ENCODE peak calls at places on chromosomes 6 and 20, in seven cellular contexts. One of them, this sample, is unnamed.

GRCh38 chr6:125314019-125314581 is 12.3 kb upstream of the HDDC2 start:
- DNase-seq in iPS-NIHi11: peak
- DNase-seq in NCI-H748 treated with DMSO at 0.1 percent for 48 hours: peak
- DNase-seq in activated naive CD4-positive, alpha-beta T cell treated with anti-CD3 and anti-CD28 coated beads, Interleukin-2, amount 50 U/mL, for 72 hours: peak
- DNase-seq in heart left ventricle: peak
- DNase-seq in stimulated activated naive B cell treated with anti-CD40 and anti-IgM and Interleukin-4, amounts not matched to agents 10 μg/mL and 1 μg/mL and 100 μg/mL, for 72 hours: peak
- DNase-seq in HEK293T: peak
- DNase-seq in this sample: peak

GRCh38 chr20:5796369-5797040 is 46.3 kb downstream of the SHLD1 start:
- DNase-seq in iPS-NIHi11: no peak
- DNase-seq in NCI-H748 treated with DMSO at 0.1 percent for 48 hours: no peak
- DNase-seq in activated naive CD4-positive, alpha-beta T cell treated with anti-CD3 and anti-CD28 coated beads, Interleukin-2, amount 50 U/mL, for 72 hours: no peak
- DNase-seq in heart left ventricle: no peak
- DNase-seq in stimulated activated naive B cell treated with anti-CD40 and anti-IgM and Interleukin-4, amounts not matched to agents 10 μg/mL and 1 μg/mL and 100 μg/mL, for 72 hours: no peak
- DNase-seq in HEK293T: no peak
- DNase-seq in this sample: no peak

GRCh38 chr6:112903361-112903760 is 556.2 kb downstream of the RFPL4B start:
- DNase-seq in iPS-NIHi11: no peak
- DNase-seq in NCI-H748 treated with DMSO at 0.1 percent for 48 hours: no peak
- DNase-seq in activated naive CD4-positive, alpha-beta T cell treated with anti-CD3 and anti-CD28 coated beads, Interleukin-2, amount 50 U/mL, for 72 hours: no peak
- DNase-seq in heart left ventricle: no peak
- DNase-seq in stimulated activated naive B cell treated with anti-CD40 and anti-IgM and Interleukin-4, amounts not matched to agents 10 μg/mL and 1 μg/mL and 100 μg/mL, for 72 hours: no peak
- DNase-seq in HEK293T: no peak
- DNase-seq in this sample: no peak

GRCh38 chr6:4607026-4607704 is 169.0 kb upstream of the CDYL start:
- DNase-seq in iPS-NIHi11: peak
- DNase-seq in NCI-H748 treated with DMSO at 0.1 percent for 48 hours: peak
- DNase-seq in activated naive CD4-positive, alpha-beta T cell treated with anti-CD3 and anti-CD28 coated beads, Interleukin-2, amount 50 U/mL, for 72 hours: no peak
- DNase-seq in heart left ventricle: no peak
- DNase-seq in stimulated activated naive B cell treated with anti-CD40 and anti-IgM and Interleukin-4, amounts not matched to agents 10 μg/mL and 1 μg/mL and 100 μg/mL, for 72 hours: no peak
- DNase-seq in HEK293T: no peak
- DNase-seq in this sample: peak

GRCh38 chr6:44338228-44339122 is 4.0 kb upstream of the SPATS1 start:
- DNase-seq in iPS-NIHi11: peak
- DNase-seq in NCI-H748 treated with DMSO at 0.1 percent for 48 hours: peak
- DNase-seq in activated naive CD4-positive, alpha-beta T cell treated with anti-CD3 and anti-CD28 coated beads, Interleukin-2, amount 50 U/mL, for 72 hours: peak
- DNase-seq in heart left ventricle: peak
- DNase-seq in stimulated activated naive B cell treated with anti-CD40 and anti-IgM and Interleukin-4, amounts not matched to agents 10 μg/mL and 1 μg/mL and 100 μg/mL, for 72 hours: peak
- DNase-seq in HEK293T: peak
- DNase-seq in this sample: peak

GRCh38 chr20:62320581-62321354 is 18.0 kb downstream of the ADRM1 start:
- DNase-seq in iPS-NIHi11: peak
- DNase-seq in NCI-H748 treated with DMSO at 0.1 percent for 48 hours: no peak
- DNase-seq in activated naive CD4-positive, alpha-beta T cell treated with anti-CD3 and anti-CD28 coated beads, Interleukin-2, amount 50 U/mL, for 72 hours: no peak
- DNase-seq in heart left ventricle: no peak
- DNase-seq in stimulated activated naive B cell treated with anti-CD40 and anti-IgM and Interleukin-4, amounts not matched to agents 10 μg/mL and 1 μg/mL and 100 μg/mL, for 72 hours: no peak
- DNase-seq in HEK293T: peak
- DNase-seq in this sample: no peak

GRCh38 chr20:34536798-34537394 is 20.7 kb downstream of the DYNLRB1 start:
- DNase-seq in iPS-NIHi11: peak
- DNase-seq in NCI-H748 treated with DMSO at 0.1 percent for 48 hours: no peak
- DNase-seq in activated naive CD4-positive, alpha-beta T cell treated with anti-CD3 and anti-CD28 coated beads, Interleukin-2, amount 50 U/mL, for 72 hours: peak
- DNase-seq in heart left ventricle: peak
- DNase-seq in stimulated activated naive B cell treated with anti-CD40 and anti-IgM and Interleukin-4, amounts not matched to agents 10 μg/mL and 1 μg/mL and 100 μg/mL, for 72 hours: no peak
- DNase-seq in HEK293T: peak
- DNase-seq in this sample: peak

GRCh38 chr6:105601541-105602174 is 198.8 kb upstream of the PREP start:
- DNase-seq in iPS-NIHi11: no peak
- DNase-seq in NCI-H748 treated with DMSO at 0.1 percent for 48 hours: no peak
- DNase-seq in activated naive CD4-positive, alpha-beta T cell treated with anti-CD3 and anti-CD28 coated beads, Interleukin-2, amount 50 U/mL, for 72 hours: no peak
- DNase-seq in heart left ventricle: peak
- DNase-seq in stimulated activated naive B cell treated with anti-CD40 and anti-IgM and Interleukin-4, amounts not matched to agents 10 μg/mL and 1 μg/mL and 100 μg/mL, for 72 hours: peak
- DNase-seq in HEK293T: no peak
- DNase-seq in this sample: peak

GRCh38 chr20:35828434-35828833 is 56.6 kb downstream of the PHF20 start:
- DNase-seq in iPS-NIHi11: no peak
- DNase-seq in NCI-H748 treated with DMSO at 0.1 percent for 48 hours: no peak
- DNase-seq in activated naive CD4-positive, alpha-beta T cell treated with anti-CD3 and anti-CD28 coated beads, Interleukin-2, amount 50 U/mL, for 72 hours: no peak
- DNase-seq in heart left ventricle: peak
- DNase-seq in stimulated activated naive B cell treated with anti-CD40 and anti-IgM and Interleukin-4, amounts not matched to agents 10 μg/mL and 1 μg/mL and 100 μg/mL, for 72 hours: no peak
- DNase-seq in HEK293T: no peak
- DNase-seq in this sample: peak

GRCh38 chr20:17651761-17652388 is 30.2 kb downstream of the RRBP1 start:
- DNase-seq in iPS-NIHi11: no peak
- DNase-seq in NCI-H748 treated with DMSO at 0.1 percent for 48 hours: no peak
- DNase-seq in activated naive CD4-positive, alpha-beta T cell treated with anti-CD3 and anti-CD28 coated beads, Interleukin-2, amount 50 U/mL, for 72 hours: no peak
- DNase-seq in heart left ventricle: no peak
- DNase-seq in stimulated activated naive B cell treated with anti-CD40 and anti-IgM and Interleukin-4, amounts not matched to agents 10 μg/mL and 1 μg/mL and 100 μg/mL, for 72 hours: no peak
- DNase-seq in HEK293T: no peak
- DNase-seq in this sample: no peak

GRCh38 chr20:35006009-35006408 is 50.3 kb downstream of the MYH7B start:
- DNase-seq in iPS-NIHi11: peak
- DNase-seq in NCI-H748 treated with DMSO at 0.1 percent for 48 hours: no peak
- DNase-seq in activated naive CD4-positive, alpha-beta T cell treated with anti-CD3 and anti-CD28 coated beads, Interleukin-2, amount 50 U/mL, for 72 hours: no peak
- DNase-seq in heart left ventricle: no peak
- DNase-seq in stimulated activated naive B cell treated with anti-CD40 and anti-IgM and Interleukin-4, amounts not matched to agents 10 μg/mL and 1 μg/mL and 100 μg/mL, for 72 hours: no peak
- DNase-seq in HEK293T: no peak
- DNase-seq in this sample: peak

GRCh38 chr20:20561841-20562240 is 150.6 kb downstream of the RALGAPA2 start:
- DNase-seq in iPS-NIHi11: no peak
- DNase-seq in NCI-H748 treated with DMSO at 0.1 percent for 48 hours: no peak
- DNase-seq in activated naive CD4-positive, alpha-beta T cell treated with anti-CD3 and anti-CD28 coated beads, Interleukin-2, amount 50 U/mL, for 72 hours: no peak
- DNase-seq in heart left ventricle: no peak
- DNase-seq in stimulated activated naive B cell treated with anti-CD40 and anti-IgM and Interleukin-4, amounts not matched to agents 10 μg/mL and 1 μg/mL and 100 μg/mL, for 72 hours: no peak
- DNase-seq in HEK293T: no peak
- DNase-seq in this sample: no peak

GRCh38 chr20:43349841-43350240 is 107.9 kb upstream of the SRSF6 start:
- DNase-seq in iPS-NIHi11: no peak
- DNase-seq in NCI-H748 treated with DMSO at 0.1 percent for 48 hours: no peak
- DNase-seq in activated naive CD4-positive, alpha-beta T cell treated with anti-CD3 and anti-CD28 coated beads, Interleukin-2, amount 50 U/mL, for 72 hours: no peak
- DNase-seq in heart left ventricle: no peak
- DNase-seq in stimulated activated naive B cell treated with anti-CD40 and anti-IgM and Interleukin-4, amounts not matched to agents 10 μg/mL and 1 μg/mL and 100 μg/mL, for 72 hours: no peak
- DNase-seq in HEK293T: no peak
- DNase-seq in this sample: no peak

GRCh38 chr6:97133071-97133470 is 149.9 kb downstream of the MMS22L start:
- DNase-seq in iPS-NIHi11: no peak
- DNase-seq in NCI-H748 treated with DMSO at 0.1 percent for 48 hours: no peak
- DNase-seq in activated naive CD4-positive, alpha-beta T cell treated with anti-CD3 and anti-CD28 coated beads, Interleukin-2, amount 50 U/mL, for 72 hours: no peak
- DNase-seq in heart left ventricle: no peak
- DNase-seq in stimulated activated naive B cell treated with anti-CD40 and anti-IgM and Interleukin-4, amounts not matched to agents 10 μg/mL and 1 μg/mL and 100 μg/mL, for 72 hours: no peak
- DNase-seq in HEK293T: no peak
- DNase-seq in this sample: no peak

This sample was measured in psoas muscle.